ENCODE peak calls at places on chromosomes 2 and 18, in ten cellular contexts. A, Z, H, C, L, U, I, S, J and G are unnamed samples.

GRCh38 chr2:23404426-23404825 is 19.4 kb downstream of the KLHL29 start:
- DNase-seq in A (peak), H (no peak), Z (no peak), L (peak), I (peak), J (no peak), S (no peak), U (peak), C (no peak), G (peak)

GRCh38 chr18:5237723-5238370 is 40.8 kb upstream of the AKAIN1 start:
- DNase-seq in H (peak), J (peak), A (peak), U (peak), L (peak), S (peak), C (peak), Z (peak), I (peak), G (peak)

GRCh38 chr2:71100195-71100964 is 29.6 kb downstream of the MCEE start:
- DNase-seq in C (peak), I (peak), Z (no peak), J (peak), A (peak), U (peak), L (peak), S (peak), H (peak), G (peak)

GRCh38 chr2:3612639-3613523 is 18.0 kb downstream of the COLEC11 start:
- DNase-seq in I (no peak), C (no peak), S (no peak), U (no peak), J (no peak), L (no peak), H (no peak), A (no peak), Z (no peak), G (no peak)

GRCh38 chr18:9613550-9614400 is 584 bp downstream of the PPP4R1 start:
- DNase-seq in I (peak), S (peak), J (peak), U (peak), L (peak), Z (no peak), A (no peak), C (peak), H (no peak), G (peak)

GRCh38 chr2:26532301-26533250 is 54.7 kb upstream of the OTOF start:
- DNase-seq in H (peak), C (no peak), U (no peak), Z (no peak), S (no peak), I (peak), J (no peak), A (no peak), L (no peak), G (no peak)

GRCh38 chr2:159090514-159091201 is 122.2 kb downstream of the TANC1 start:
- DNase-seq in L (no peak), C (no peak), Z (peak), S (no peak), J (no peak), I (no peak), A (no peak), U (no peak), H (peak), G (no peak)

GRCh38 chr2:15940661-15941482 is 522 bp downstream of the MYCN start:
- DNase-seq in S (peak), L (peak), A (no peak), Z (no peak), H (no peak), J (no peak), C (no peak), U (peak), I (no peak), G (no peak)

GRCh38 chr2:112173646-112174319 is 35.6 kb downstream of the FBLN7 start:
- DNase-seq in U (no peak), A (no peak), I (no peak), S (no peak), J (no peak), L (no peak), Z (peak), C (no peak), H (no peak), G (no peak)

GRCh38 chr2:145593991-145594702 is 1074.2 kb upstream of the ZEB2 start:
- DNase-seq in H (no peak), Z (peak), U (no peak), L (peak), A (peak), I (no peak), C (no peak), S (no peak), J (peak), G (peak)

GRCh38 chr2:241153616-241154015 is 3.3 kb downstream of the PPP1R7 start:
- DNase-seq in A (no peak), I (no peak), Z (no peak), U (no peak), C (no peak), H (no peak), J (no peak), S (no peak), L (no peak), G (no peak)

GRCh38 chr2:191321861-191322662 is 76.9 kb downstream of the MYO1B start:
- DNase-seq in Z (no peak), H (no peak), I (no peak), J (peak), S (peak), U (peak), A (no peak), L (peak), C (no peak), G (peak)